ENCODE peak calls at places on chromosomes 11 and 22, in six cellular contexts. One of them, this sample, is unnamed.

GRCh38 chr11:33624082-33624481 is 76.5 kb downstream of the C11orf91 start:
- DNase-seq in stimulated activated CD4-positive, alpha-beta T cell treated with anti-CD3 and anti-CD28 coated beads, Interleukin-15, amount 100 ng/mL, for 1 hour: no peak
- DNase-seq in stimulated activated CD8-positive, alpha-beta memory T cell treated with anti-CD3 and anti-CD28 coated beads, Interleukin-15, amount 100 ng/mL, for 4 hours: no peak
- DNase-seq in pancreas: no peak
- DNase-seq in AG09309: no peak
- DNase-seq in H9: no peak
- DNase-seq in this sample: no peak

GRCh38 chr22:35072939-35073338 is 7.0 kb downstream of the ISX start:
- DNase-seq in stimulated activated CD8-positive, alpha-beta memory T cell treated with anti-CD3 and anti-CD28 coated beads, Interleukin-15, amount 100 ng/mL, for 4 hours: no peak
- DNase-seq in AG09309: no peak
- DNase-seq in pancreas: no peak
- DNase-seq in stimulated activated CD4-positive, alpha-beta T cell treated with anti-CD3 and anti-CD28 coated beads, Interleukin-15, amount 100 ng/mL, for 1 hour: no peak
- DNase-seq in H9: no peak
- DNase-seq in this sample: no peak

GRCh38 chr22:35921777-35922176 is 106.8 kb downstream of the RBFOX2 start:
- DNase-seq in stimulated activated CD4-positive, alpha-beta T cell treated with anti-CD3 and anti-CD28 coated beads, Interleukin-15, amount 100 ng/mL, for 1 hour: no peak
- DNase-seq in H9: peak
- DNase-seq in stimulated activated CD8-positive, alpha-beta memory T cell treated with anti-CD3 and anti-CD28 coated beads, Interleukin-15, amount 100 ng/mL, for 4 hours: no peak
- DNase-seq in pancreas: peak
- DNase-seq in AG09309: peak
- DNase-seq in this sample: peak

GRCh38 chr22:32335471-32335870 is 22.2 kb upstream of the RFPL3 start:
- DNase-seq in H9: no peak
- DNase-seq in stimulated activated CD4-positive, alpha-beta T cell treated with anti-CD3 and anti-CD28 coated beads, Interleukin-15, amount 100 ng/mL, for 1 hour: no peak
- DNase-seq in pancreas: no peak
- DNase-seq in stimulated activated CD8-positive, alpha-beta memory T cell treated with anti-CD3 and anti-CD28 coated beads, Interleukin-15, amount 100 ng/mL, for 4 hours: no peak
- DNase-seq in AG09309: no peak
- DNase-seq in this sample: no peak

GRCh38 chr11:102168483-102168882 is 58.2 kb downstream of the YAP1 start:
- DNase-seq in stimulated activated CD8-positive, alpha-beta memory T cell treated with anti-CD3 and anti-CD28 coated beads, Interleukin-15, amount 100 ng/mL, for 4 hours: no peak
- DNase-seq in H9: no peak
- DNase-seq in pancreas: no peak
- DNase-seq in stimulated activated CD4-positive, alpha-beta T cell treated with anti-CD3 and anti-CD28 coated beads, Interleukin-15, amount 100 ng/mL, for 1 hour: no peak
- DNase-seq in AG09309: no peak
- DNase-seq in this sample: no peak

GRCh38 chr22:49213731-49214352 is 613.8 kb downstream of the BRD1 start:
- DNase-seq in stimulated activated CD4-positive, alpha-beta T cell treated with anti-CD3 and anti-CD28 coated beads, Interleukin-15, amount 100 ng/mL, for 1 hour: no peak
- DNase-seq in H9: peak
- DNase-seq in AG09309: no peak
- DNase-seq in pancreas: no peak
- DNase-seq in stimulated activated CD8-positive, alpha-beta memory T cell treated with anti-CD3 and anti-CD28 coated beads, Interleukin-15, amount 100 ng/mL, for 4 hours: no peak
- DNase-seq in this sample: no peak

GRCh38 chr11:107526197-107526596 is 39.3 kb downstream of the ALKBH8 start:
- DNase-seq in stimulated activated CD8-positive, alpha-beta memory T cell treated with anti-CD3 and anti-CD28 coated beads, Interleukin-15, amount 100 ng/mL, for 4 hours: no peak
- DNase-seq in AG09309: no peak
- DNase-seq in pancreas: no peak
- DNase-seq in stimulated activated CD4-positive, alpha-beta T cell treated with anti-CD3 and anti-CD28 coated beads, Interleukin-15, amount 100 ng/mL, for 1 hour: no peak
- DNase-seq in H9: no peak
- DNase-seq in this sample: no peak

GRCh38 chr11:12105471-12105870 is 4.9 kb upstream of the MICAL2 start:
- DNase-seq in AG09309: no peak
- DNase-seq in H9: no peak
- DNase-seq in stimulated activated CD4-positive, alpha-beta T cell treated with anti-CD3 and anti-CD28 coated beads, Interleukin-15, amount 100 ng/mL, for 1 hour: no peak
- DNase-seq in stimulated activated CD8-positive, alpha-beta memory T cell treated with anti-CD3 and anti-CD28 coated beads, Interleukin-15, amount 100 ng/mL, for 4 hours: no peak
- DNase-seq in pancreas: no peak
- DNase-seq in this sample: no peak

GRCh38 chr22:37765953-37766566 is 41.7 kb upstream of the GCAT start:
- DNase-seq in H9: no peak
- DNase-seq in stimulated activated CD8-positive, alpha-beta memory T cell treated with anti-CD3 and anti-CD28 coated beads, Interleukin-15, amount 100 ng/mL, for 4 hours: no peak
- DNase-seq in pancreas: no peak
- DNase-seq in AG09309: no peak
- DNase-seq in stimulated activated CD4-positive, alpha-beta T cell treated with anti-CD3 and anti-CD28 coated beads, Interleukin-15, amount 100 ng/mL, for 1 hour: no peak
- DNase-seq in this sample: no peak

GRCh38 chr11:86931965-86932332 is 23.2 kb downstream of the FZD4 start:
- DNase-seq in AG09309: no peak
- DNase-seq in stimulated activated CD4-positive, alpha-beta T cell treated with anti-CD3 and anti-CD28 coated beads, Interleukin-15, amount 100 ng/mL, for 1 hour: no peak
- DNase-seq in pancreas: no peak
- DNase-seq in stimulated activated CD8-positive, alpha-beta memory T cell treated with anti-CD3 and anti-CD28 coated beads, Interleukin-15, amount 100 ng/mL, for 4 hours: no peak
- DNase-seq in H9: no peak
- DNase-seq in this sample: no peak

GRCh38 chr11:17725174-17725573 is 5.8 kb downstream of the MYOD1 start:
- DNase-seq in H9: no peak
- DNase-seq in pancreas: no peak
- DNase-seq in stimulated activated CD8-positive, alpha-beta memory T cell treated with anti-CD3 and anti-CD28 coated beads, Interleukin-15, amount 100 ng/mL, for 4 hours: no peak
- DNase-seq in stimulated activated CD4-positive, alpha-beta T cell treated with anti-CD3 and anti-CD28 coated beads, Interleukin-15, amount 100 ng/mL, for 1 hour: no peak
- DNase-seq in AG09309: no peak
- DNase-seq in this sample: no peak

GRCh38 chr11:121687961-121688566 is 235.3 kb upstream of the SORL1-AS1 start:
- DNase-seq in AG09309: peak
- DNase-seq in stimulated activated CD4-positive, alpha-beta T cell treated with anti-CD3 and anti-CD28 coated beads, Interleukin-15, amount 100 ng/mL, for 1 hour: no peak
- DNase-seq in stimulated activated CD8-positive, alpha-beta memory T cell treated with anti-CD3 and anti-CD28 coated beads, Interleukin-15, amount 100 ng/mL, for 4 hours: no peak
- DNase-seq in H9: peak
- DNase-seq in pancreas: no peak
- DNase-seq in this sample: no peak

GRCh38 chr22:35705141-35705540 is 12.5 kb upstream of the APOL5 start:
- DNase-seq in pancreas: no peak
- DNase-seq in stimulated activated CD8-positive, alpha-beta memory T cell treated with anti-CD3 and anti-CD28 coated beads, Interleukin-15, amount 100 ng/mL, for 4 hours: no peak
- DNase-seq in AG09309: peak
- DNase-seq in stimulated activated CD4-positive, alpha-beta T cell treated with anti-CD3 and anti-CD28 coated beads, Interleukin-15, amount 100 ng/mL, for 1 hour: no peak
- DNase-seq in H9: no peak
- DNase-seq in this sample: no peak

GRCh38 chr22:27046126-27046525 is 388.7 kb downstream of the MIAT start:
- DNase-seq in stimulated activated CD4-positive, alpha-beta T cell treated with anti-CD3 and anti-CD28 coated beads, Interleukin-15, amount 100 ng/mL, for 1 hour: no peak
- DNase-seq in stimulated activated CD8-positive, alpha-beta memory T cell treated with anti-CD3 and anti-CD28 coated beads, Interleukin-15, amount 100 ng/mL, for 4 hours: no peak
- DNase-seq in pancreas: no peak
- DNase-seq in AG09309: no peak
- DNase-seq in H9: no peak
- DNase-seq in this sample: no peak

GRCh38 chr11:76524919-76525318 is 80.1 kb downstream of the EMSY start:
- DNase-seq in H9: no peak
- DNase-seq in pancreas: peak
- DNase-seq in stimulated activated CD8-positive, alpha-beta memory T cell treated with anti-CD3 and anti-CD28 coated beads, Interleukin-15, amount 100 ng/mL, for 4 hours: no peak
- DNase-seq in stimulated activated CD4-positive, alpha-beta T cell treated with anti-CD3 and anti-CD28 coated beads, Interleukin-15, amount 100 ng/mL, for 1 hour: no peak
- DNase-seq in AG09309: peak
- DNase-seq in this sample: peak

GRCh38 chr11:66725114-66725513 is 3.9 kb downstream of the SPTBN2 start:
- DNase-seq in stimulated activated CD8-positive, alpha-beta memory T cell treated with anti-CD3 and anti-CD28 coated beads, Interleukin-15, amount 100 ng/mL, for 4 hours: no peak
- DNase-seq in stimulated activated CD4-positive, alpha-beta T cell treated with anti-CD3 and anti-CD28 coated beads, Interleukin-15, amount 100 ng/mL, for 1 hour: no peak
- DNase-seq in pancreas: no peak
- DNase-seq in AG09309: no peak
- DNase-seq in H9: no peak
- DNase-seq in this sample: no peak

GRCh38 chr11:68825603-68826002 is 16.1 kb downstream of the CPT1A start:
- DNase-seq in stimulated activated CD4-positive, alpha-beta T cell treated with anti-CD3 and anti-CD28 coated beads, Interleukin-15, amount 100 ng/mL, for 1 hour: no peak
- DNase-seq in AG09309: no peak
- DNase-seq in stimulated activated CD8-positive, alpha-beta memory T cell treated with anti-CD3 and anti-CD28 coated beads, Interleukin-15, amount 100 ng/mL, for 4 hours: no peak
- DNase-seq in pancreas: peak
- DNase-seq in H9: peak
- DNase-seq in this sample: peak

GRCh38 chr11:14270690-14271542 is 88.1 kb downstream of the RRAS2 start:
- DNase-seq in H9: no peak
- DNase-seq in stimulated activated CD4-positive, alpha-beta T cell treated with anti-CD3 and anti-CD28 coated beads, Interleukin-15, amount 100 ng/mL, for 1 hour: no peak
- DNase-seq in AG09309: no peak
- DNase-seq in stimulated activated CD8-positive, alpha-beta memory T cell treated with anti-CD3 and anti-CD28 coated beads, Interleukin-15, amount 100 ng/mL, for 4 hours: no peak
- DNase-seq in pancreas: no peak
- DNase-seq in this sample: no peak

GRCh38 chr22:19776433-19777031 is 16.0 kb downstream of the TBX1 start:
- DNase-seq in pancreas: no peak
- DNase-seq in AG09309: no peak
- DNase-seq in H9: no peak
- DNase-seq in stimulated activated CD8-positive, alpha-beta memory T cell treated with anti-CD3 and anti-CD28 coated beads, Interleukin-15, amount 100 ng/mL, for 4 hours: no peak
- DNase-seq in stimulated activated CD4-positive, alpha-beta T cell treated with anti-CD3 and anti-CD28 coated beads, Interleukin-15, amount 100 ng/mL, for 1 hour: no peak
- DNase-seq in this sample: no peak

GRCh38 chr22:46043816-46044717 is 67.1 kb upstream of the WNT7B start:
- DNase-seq in H9: peak
- DNase-seq in AG09309: no peak
- DNase-seq in pancreas: no peak
- DNase-seq in stimulated activated CD8-positive, alpha-beta memory T cell treated with anti-CD3 and anti-CD28 coated beads, Interleukin-15, amount 100 ng/mL, for 4 hours: no peak
- DNase-seq in stimulated activated CD4-positive, alpha-beta T cell treated with anti-CD3 and anti-CD28 coated beads, Interleukin-15, amount 100 ng/mL, for 1 hour: no peak
- DNase-seq in this sample: peak

GRCh38 chr11:117089685-117090084 is 8.5 kb downstream of the SIK3 start:
- DNase-seq in AG09309: no peak
- DNase-seq in pancreas: no peak
- DNase-seq in stimulated activated CD4-positive, alpha-beta T cell treated with anti-CD3 and anti-CD28 coated beads, Interleukin-15, amount 100 ng/mL, for 1 hour: no peak
- DNase-seq in H9: no peak
- DNase-seq in stimulated activated CD8-positive, alpha-beta memory T cell treated with anti-CD3 and anti-CD28 coated beads, Interleukin-15, amount 100 ng/mL, for 4 hours: no peak
- DNase-seq in this sample: no peak

GRCh38 chr11:131591051-131591461 is 220.6 kb downstream of the NTM start:
- DNase-seq in pancreas: no peak
- DNase-seq in stimulated activated CD8-positive, alpha-beta memory T cell treated with anti-CD3 and anti-CD28 coated beads, Interleukin-15, amount 100 ng/mL, for 4 hours: no peak
- DNase-seq in H9: peak
- DNase-seq in stimulated activated CD4-positive, alpha-beta T cell treated with anti-CD3 and anti-CD28 coated beads, Interleukin-15, amount 100 ng/mL, for 1 hour: no peak
- DNase-seq in AG09309: no peak
- DNase-seq in this sample: no peak

GRCh38 chr11:12435264-12435663 is 57.9 kb downstream of the PARVA start:
- DNase-seq in pancreas: no peak
- DNase-seq in H9: no peak
- DNase-seq in stimulated activated CD8-positive, alpha-beta memory T cell treated with anti-CD3 and anti-CD28 coated beads, Interleukin-15, amount 100 ng/mL, for 4 hours: no peak
- DNase-seq in stimulated activated CD4-positive, alpha-beta T cell treated with anti-CD3 and anti-CD28 coated beads, Interleukin-15, amount 100 ng/mL, for 1 hour: no peak
- DNase-seq in AG09309: no peak
- DNase-seq in this sample: no peak

GRCh38 chr22:37306494-37306829 is 24.2 kb downstream of the CYTH4 start:
- DNase-seq in stimulated activated CD8-positive, alpha-beta memory T cell treated with anti-CD3 and anti-CD28 coated beads, Interleukin-15, amount 100 ng/mL, for 4 hours: no peak
- DNase-seq in stimulated activated CD4-positive, alpha-beta T cell treated with anti-CD3 and anti-CD28 coated beads, Interleukin-15, amount 100 ng/mL, for 1 hour: no peak
- DNase-seq in AG09309: no peak
- DNase-seq in H9: no peak
- DNase-seq in pancreas: no peak
- DNase-seq in this sample: no peak

GRCh38 chr11:96313163-96313562 is 29.8 kb downstream of the MAML2 start:
- DNase-seq in stimulated activated CD8-positive, alpha-beta memory T cell treated with anti-CD3 and anti-CD28 coated beads, Interleukin-15, amount 100 ng/mL, for 4 hours: no peak
- DNase-seq in H9: no peak
- DNase-seq in stimulated activated CD4-positive, alpha-beta T cell treated with anti-CD3 and anti-CD28 coated beads, Interleukin-15, amount 100 ng/mL, for 1 hour: no peak
- DNase-seq in pancreas: no peak
- DNase-seq in AG09309: no peak
- DNase-seq in this sample: no peak

GRCh38 chr11:95089620-95090542 is at the start of gene ENDOD1:
- DNase-seq in AG09309: no peak
- DNase-seq in stimulated activated CD4-positive, alpha-beta T cell treated with anti-CD3 and anti-CD28 coated beads, Interleukin-15, amount 100 ng/mL, for 1 hour: peak
- DNase-seq in pancreas: peak
- DNase-seq in stimulated activated CD8-positive, alpha-beta memory T cell treated with anti-CD3 and anti-CD28 coated beads, Interleukin-15, amount 100 ng/mL, for 4 hours: peak
- DNase-seq in H9: peak
- DNase-seq in this sample: peak

GRCh38 chr11:72353861-72354260 is 80.5 kb downstream of the CLPB start:
- DNase-seq in stimulated activated CD8-positive, alpha-beta memory T cell treated with anti-CD3 and anti-CD28 coated beads, Interleukin-15, amount 100 ng/mL, for 4 hours: no peak
- DNase-seq in H9: no peak
- DNase-seq in stimulated activated CD4-positive, alpha-beta T cell treated with anti-CD3 and anti-CD28 coated beads, Interleukin-15, amount 100 ng/mL, for 1 hour: no peak
- DNase-seq in pancreas: no peak
- DNase-seq in AG09309: no peak
- DNase-seq in this sample: no peak

GRCh38 chr11:86182976-86183584 is 61.5 kb upstream of the EED start:
- DNase-seq in stimulated activated CD4-positive, alpha-beta T cell treated with anti-CD3 and anti-CD28 coated beads, Interleukin-15, amount 100 ng/mL, for 1 hour: peak
- DNase-seq in AG09309: no peak
- DNase-seq in pancreas: no peak
- DNase-seq in H9: no peak
- DNase-seq in stimulated activated CD8-positive, alpha-beta memory T cell treated with anti-CD3 and anti-CD28 coated beads, Interleukin-15, amount 100 ng/mL, for 4 hours: no peak
- DNase-seq in this sample: peak

GRCh38 chr11:44915621-44916020 is 35.1 kb downstream of the TP53I11 start:
- DNase-seq in H9: no peak
- DNase-seq in stimulated activated CD8-positive, alpha-beta memory T cell treated with anti-CD3 and anti-CD28 coated beads, Interleukin-15, amount 100 ng/mL, for 4 hours: no peak
- DNase-seq in pancreas: no peak
- DNase-seq in AG09309: no peak
- DNase-seq in stimulated activated CD4-positive, alpha-beta T cell treated with anti-CD3 and anti-CD28 coated beads, Interleukin-15, amount 100 ng/mL, for 1 hour: no peak
- DNase-seq in this sample: no peak